ENCODE peak calls at places on chromosomes 11 and 22, in five cellular contexts. O is IMR-90, X is stomach, D is breast epithelium, J is ovary. I is an unnamed sample.

GRCh38 chr11:107591446-107592236 is 694 bp downstream of the ELMOD1 start:
- DNase-seq in O (no peak), X (no peak), D (no peak), J (no peak), I (no peak)

GRCh38 chr22:22395230-22395629 is 113.3 kb downstream of the ZNF280B start:
- DNase-seq in X (no peak), D (peak; percentile 39), O (no peak), J (no peak), I (peak; percentile 79)

GRCh38 chr11:61752117-61752924 is at the start of gene MYRF:
- DNase-seq in X (peak; percentile 81), O (peak; percentile 14), J (peak; percentile 62), D (no peak), I (peak; percentile 52)

GRCh38 chr11:26333906-26334305 is 2.0 kb downstream of the ANO3 start:
- DNase-seq in X (no peak), D (no peak), O (no peak), J (no peak), I (no peak)

GRCh38 chr11:45304111-45304991 is 18.2 kb upstream of the SYT13 start:
- DNase-seq in O (no peak), X (no peak), J (no peak), D (no peak), I (no peak)

GRCh38 chr11:64067257-64067993 is 31.7 kb downstream of the FLRT1 start:
- DNase-seq in J (no peak), D (no peak), X (no peak), O (no peak), I (no peak)

GRCh38 chr11:75858613-75859012 is 43.6 kb downstream of the UVRAG start:
- DNase-seq in O (peak; percentile 61), D (no peak), X (no peak), J (no peak), I (peak; percentile 15)

GRCh38 chr11:85810871-85811611 is at the start of gene SYTL2:
- DNase-seq in O (peak; percentile 48), X (peak; percentile 82), J (peak; percentile 53), D (peak; percentile 35), I (peak; percentile 71)

GRCh38 chr22:40769761-40770160 is 49.4 kb downstream of the SLC25A17 start:
- DNase-seq in X (no peak), J (no peak), D (no peak), O (no peak), I (no peak)

GRCh38 chr11:119169272-119169719 is 771 bp downstream of the NLRX1 start:
- DNase-seq in X (peak; percentile 33), D (peak; percentile 65), J (no peak), O (no peak), I (peak; percentile 47)

GRCh38 chr11:72781063-72781312 is 12.9 kb downstream of the STARD10 start:
- DNase-seq in X (peak; percentile 71), O (no peak), J (no peak), D (peak; percentile 54), I (peak; percentile 71)

GRCh38 chr11:62410972-62411371 is 7.9 kb upstream of the SCGB1A1 start:
- DNase-seq in D (no peak), J (no peak), X (no peak), O (no peak), I (no peak)

GRCh38 chr22:48784701-48785503 is 1042.8 kb downstream of the BRD1 start:
- DNase-seq in J (no peak), O (no peak), D (no peak), X (no peak), I (no peak)

GRCh38 chr11:109229682-109230081 is 192.3 kb upstream of the C11orf87 start:
- DNase-seq in J (no peak), D (no peak), O (no peak), X (no peak), I (no peak)

GRCh38 chr11:45803981-45804805 is 756 bp upstream of the SLC35C1 start:
- DNase-seq in J (peak; percentile 83), X (peak; percentile 88), D (peak; percentile 43), O (peak; percentile 33), I (peak; percentile 82)

GRCh38 chr11:62142043-62142375 is 18.2 kb downstream of the INCENP start:
- DNase-seq in D (no peak), O (no peak), X (peak; percentile 0), J (no peak), I (no peak)

GRCh38 chr11:63888170-63889086 is 28.5 kb downstream of the RCOR2 start:
- DNase-seq in D (peak; percentile 85), J (peak; percentile 70), O (peak; percentile 52), X (peak; percentile 83), I (peak; percentile 94)

GRCh38 chr11:85643255-85643654 is 4.5 kb upstream of the TMEM126A start:
- DNase-seq in J (no peak), O (no peak), X (peak; percentile 38), D (no peak), I (no peak)

GRCh38 chr11:69930081-69931059 is 111.2 kb upstream of the FGF3 start:
- DNase-seq in X (no peak), D (no peak), J (no peak), O (no peak), I (no peak)

GRCh38 chr11:110174645-110175310 is 81.6 kb downstream of the ZC3H12C start:
- DNase-seq in D (no peak), X (no peak), O (peak; percentile 73), J (no peak), I (peak; percentile 70)

GRCh38 chr11:123231263-123231662 is 36.2 kb upstream of the CLMP start:
- DNase-seq in O (peak; percentile 86), D (no peak), J (no peak), X (no peak), I (no peak)

GRCh38 chr22:39543095-39543494 is 10.5 kb upstream of the RPS19BP1 start:
- DNase-seq in J (no peak), X (no peak), D (no peak), O (peak; percentile 32), I (peak; percentile 36)

GRCh38 chr11:42625757-42626156 is 686.0 kb upstream of the API5 start:
- DNase-seq in O (no peak), D (no peak), J (no peak), X (no peak), I (no peak)

GRCh38 chr11:82714346-82715174 is 19.1 kb downstream of the FAM181B start:
- DNase-seq in D (no peak), O (no peak), X (no peak), J (no peak), I (no peak)

GRCh38 chr11:80855975-80856524 is 1415.2 kb upstream of the TENM4 start:
- DNase-seq in X (no peak), D (no peak), O (no peak), J (no peak), I (no peak)

GRCh38 chr22:48240165-48240934 is 1477.9 kb downstream of the TBC1D22A start:
- DNase-seq in O (no peak), D (no peak), X (peak; percentile 1), J (no peak), I (no peak)

GRCh38 chr22:41598081-41598480 is 8.4 kb upstream of the PMM1 start:
- DNase-seq in J (no peak), O (peak; percentile 88), X (no peak), D (no peak), I (no peak)

GRCh38 chr11:27485930-27486773 is 13.6 kb upstream of the LGR4 start:
- DNase-seq in D (no peak), X (no peak), O (peak; percentile 61), J (peak; percentile 48), I (peak; percentile 17)

GRCh38 chr11:47247502-47247901 is 1.1 kb downstream of the ACP2 start:
- DNase-seq in D (no peak), X (no peak), O (no peak), J (no peak), I (no peak)

GRCh38 chr11:119800171-119800570 is 71.2 kb upstream of the NECTIN1 start:
- DNase-seq in O (no peak), J (no peak), X (no peak), D (no peak), I (no peak)

GRCh38 chr22:42719133-42719532 is 1.5 kb downstream of the A4GALT start:
- DNase-seq in J (no peak), D (no peak), O (no peak), X (no peak), I (no peak)

GRCh38 chr11:77617892-77618291 is 19.7 kb downstream of the CLNS1A start:
- DNase-seq in J (no peak), D (no peak), O (peak; percentile 31), X (no peak), I (no peak)

GRCh38 chr11:12725863-12726666 is 51.8 kb downstream of the TEAD1 start:
- DNase-seq in D (no peak), J (no peak), X (no peak), O (peak; percentile 79), I (no peak)

GRCh38 chr11:44943696-44944095 is 7.0 kb downstream of the TP53I11 start:
- DNase-seq in J (no peak), D (no peak), O (no peak), X (no peak), I (peak; percentile 55)

GRCh38 chr11:533049-533585 is 2.3 kb downstream of the HRAS start:
- DNase-seq in X (no peak), O (no peak), J (no peak), D (no peak), I (no peak)
- H3K4me3 ChIP-seq in X (no peak overlapping the region), O (no peak overlapping the region), J (no peak overlapping the region), D (no peak overlapping the region), I (no peak overlapping the region)

DNA sequence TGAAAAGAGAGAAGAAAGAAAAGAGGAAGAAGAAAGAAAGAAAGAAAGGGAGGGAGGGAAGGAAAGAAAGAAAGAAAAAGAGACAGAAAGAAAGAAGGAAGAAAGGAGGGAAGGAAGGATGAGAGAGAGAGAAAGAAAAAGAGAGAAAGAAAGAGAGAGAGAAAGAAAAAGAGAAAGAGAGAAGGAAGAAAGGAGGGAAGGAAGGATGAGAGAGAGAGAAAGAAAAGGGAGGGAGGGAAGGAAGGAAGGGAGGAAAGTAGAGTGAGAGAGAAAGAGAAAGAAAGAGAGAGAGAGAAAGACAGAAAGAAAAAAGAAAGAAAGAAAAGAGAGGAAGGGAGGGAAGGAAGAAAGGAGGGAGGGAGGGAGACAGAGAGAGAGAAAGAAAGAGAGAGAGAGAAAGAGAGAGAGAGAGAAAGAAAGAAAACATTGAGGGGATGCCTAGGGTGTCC is 11.5 kb upstream of the RAC2 start:
- DNase-seq in X (no peak), D (no peak), J (no peak), O (no peak), I (no peak)
- TF ChIP-seq CTCF in X (no peak), D (no peak), J (no peak), O (no peak), I (no peak)

GRCh38 chr11:103893366-103893765 is 143.1 kb upstream of the DDI1 start:
- DNase-seq in D (no peak), J (no peak), O (peak; percentile 62), X (no peak), I (no peak)
- TF ChIP-seq POLR2A in D (no peak), J (no peak), O (no peak), X (no peak), I (no peak)

GRCh38 chr11:31808721-31809542 is 2.2 kb downstream of the PAX6 start:
- DNase-seq in X (no peak), J (no peak), D (no peak), O (no peak), I (no peak)

GRCh38 chr11:31809543-31809856 is 1.6 kb downstream of the PAX6 start:
- DNase-seq in O (no peak), J (no peak), X (no peak), D (no peak), I (no peak)

GRCh38 chr11:31807791-31808074 is 3.4 kb downstream of the PAX6 start:
- DNase-seq in X (no peak), D (no peak), J (no peak), O (no peak), I (no peak)

GRCh38 chr11:31806944-31807790 is 4.0 kb downstream of the PAX6 start:
- DNase-seq in D (no peak), O (no peak), X (no peak), J (no peak), I (no peak)

GRCh38 chr11:31808268-31808667 is 2.9 kb downstream of the PAX6 start:
- DNase-seq in D (no peak), X (no peak), J (no peak), O (no peak), I (no peak)
- H3K4me3 ChIP-seq in D (no peak overlapping the region), X (no peak overlapping the region), J (no peak overlapping the region), O (no peak overlapping the region), I (no peak overlapping the region)